ENCODE peak calls at places on chromosomes 11 and 22, in six cellular contexts. P is GM10248, M is choroid plexus epithelial cell, A is AG09309, G is AG04450, I is left ventricle myocardium inferior. F is an unnamed sample.
A peak's percentile ranks its signal among the peaks of the same experiment; 100 is the strongest.

GRCh38 chr11:97544401-97544800 is 1154.6 kb downstream of the JRKL start:
- DNase-seq in P (no peak), M (peak; percentile 69), A (no peak), G (no peak), I (no peak), F (no peak)

GRCh38 chr11:6637871-6638270 is 17.7 kb downstream of the DCHS1 start:
- DNase-seq in P (no peak), M (peak; percentile 87), A (peak; percentile 83), G (no peak), I (no peak), F (no peak)

GRCh38 chr11:131391161-131391560 is 20.7 kb downstream of the NTM start:
- DNase-seq in P (no peak), M (no peak), A (no peak), G (no peak), I (no peak), F (no peak)

GRCh38 chr22:38456841-38457699 is 2.1 kb upstream of the KCNJ4 start:
- DNase-seq in P (no peak), M (peak; percentile 75), A (no peak), G (no peak), I (no peak), F (no peak)

GRCh38 chr11:134270250-134270714 is 5.9 kb upstream of the GLB1L3 start:
- DNase-seq in P (no peak), M (peak; percentile 24), A (no peak), G (no peak), I (no peak), F (no peak)

GRCh38 chr22:45969414-45969799 is 7.6 kb downstream of the WNT7B start:
- DNase-seq in P (no peak), M (peak; percentile 19), A (no peak), G (no peak), I (no peak), F (no peak)

GRCh38 chr11:63838150-63838681 is 694 bp upstream of the MARK2 start:
- DNase-seq in P (no peak), M (no peak), A (no peak), G (no peak), I (no peak), F (peak; percentile 91)

GRCh38 chr22:23837496-23837859 is 1.3 kb downstream of the DERL3 start:
- DNase-seq in P (no peak), M (no peak), A (no peak), G (no peak), I (no peak), F (peak; percentile 80)

GRCh38 chr11:65040520-65041205 is 347 bp upstream of the SAC3D1 start:
- DNase-seq in P (peak; percentile 96), M (peak; percentile 94), A (peak; percentile 64), G (peak; percentile 83), I (peak; percentile 89), F (peak; percentile 97)

GRCh38 chr11:118610773-118611432 is 3.5 kb downstream of the PHLDB1 start:
- DNase-seq in P (peak; percentile 85), M (peak; percentile 77), A (no peak), G (no peak), I (peak; percentile 85), F (peak; percentile 95)

GRCh38 chr11:93285430-93285829 is 45.1 kb upstream of the DEUP1 start:
- DNase-seq in P (no peak), M (no peak), A (no peak), G (no peak), I (no peak), F (no peak)

GRCh38 chr11:77353131-77353530 is 51.6 kb upstream of the GDPD4 start:
- DNase-seq in P (no peak), M (no peak), A (no peak), G (no peak), I (no peak), F (no peak)

GRCh38 chr11:77346906-77347603 is 45.6 kb upstream of the GDPD4 start:
- DNase-seq in P (no peak), M (peak; percentile 69), A (peak; percentile 81), G (peak; percentile 72), I (no peak), F (no peak)

GRCh38 chr11:77351281-77351905 is 49.9 kb upstream of the GDPD4 start:
- DNase-seq in P (no peak), M (peak; percentile 23), A (no peak), G (no peak), I (no peak), F (no peak)

GRCh38 chr11:77345621-77346020 is 44.1 kb upstream of the GDPD4 start:
- DNase-seq in P (no peak), M (peak; percentile 23), A (peak; percentile 44), G (peak; percentile 61), I (no peak), F (no peak)

DNA sequence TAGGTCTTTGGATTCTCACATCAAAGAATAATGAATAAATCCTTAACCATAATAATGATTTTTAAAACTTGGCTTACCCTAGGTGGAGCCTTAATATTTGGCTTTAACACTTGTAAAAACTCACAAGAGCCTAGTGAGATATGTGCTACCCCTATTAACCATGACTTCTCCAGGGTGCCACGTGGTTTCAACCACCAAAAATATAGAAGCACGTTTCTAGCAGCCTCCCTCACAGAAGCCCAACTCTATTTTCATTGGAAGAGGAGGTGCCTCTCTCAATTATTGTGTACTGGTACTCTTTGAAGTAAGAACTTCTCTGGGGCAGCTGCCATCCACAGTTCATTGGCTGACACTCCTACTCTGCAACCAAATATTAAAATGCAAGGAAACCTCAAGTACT is 46.5 kb upstream of the GDPD4 start:
- DNase-seq in P (no peak), M (no peak), A (no peak), G (no peak), I (no peak), F (no peak)
- TF ChIP-seq CTCF in P (no peak), M (no peak), A (no peak), G (no peak), I (no peak), F (no peak)

DNA sequence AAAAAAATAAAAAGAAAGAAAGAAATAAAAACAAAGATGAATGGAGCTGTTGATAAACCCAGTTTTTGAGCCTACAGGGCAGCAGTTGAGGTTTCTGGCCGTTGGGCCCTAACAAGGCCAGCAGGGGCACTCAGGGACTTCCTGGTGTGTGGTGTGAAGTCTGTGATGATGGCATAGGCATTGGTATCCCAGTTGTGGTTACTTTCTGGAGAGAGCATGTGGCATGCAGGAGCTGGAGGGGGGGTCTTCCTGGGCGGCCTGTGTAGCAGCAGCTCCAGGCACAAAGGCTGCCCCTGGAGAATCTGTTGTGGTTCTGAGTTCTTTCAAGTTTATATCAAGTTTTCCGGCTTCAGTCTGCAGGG is 2.0 kb upstream of the TXNRD2 start:
- DNase-seq in P (peak; percentile 42), M (peak; percentile 83), A (peak; percentile 55), G (no peak), I (no peak), F (no peak)
- TF ChIP-seq CTCF in P (peak; percentile 10), M (peak; percentile 13), A (peak; percentile 19), G (peak; percentile 17), I (no peak), F (no peak)

DNA sequence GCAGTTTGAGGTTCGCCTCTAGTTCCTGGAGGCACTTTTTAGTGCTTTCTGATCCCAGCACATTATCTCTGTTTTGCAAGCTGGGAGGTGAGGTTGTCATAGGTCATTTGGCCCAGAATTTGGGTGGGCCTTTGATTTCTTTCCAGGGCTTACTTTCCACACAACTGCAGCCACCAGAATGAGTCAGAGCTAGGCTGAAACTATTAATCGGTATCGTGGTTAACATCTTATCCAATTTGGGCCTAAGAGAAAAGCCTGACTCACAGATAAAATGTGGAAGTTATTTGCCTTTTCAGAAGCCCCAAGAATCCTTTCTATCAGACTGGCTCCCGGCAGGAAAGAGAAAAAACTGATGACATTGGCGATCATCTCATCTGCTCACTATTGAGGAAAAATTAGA is 166.4 kb downstream of the KIRREL3 start:
- DNase-seq in P (no peak), M (no peak), A (peak; percentile 81), G (peak; percentile 56), I (no peak), F (no peak)
- TF ChIP-seq CTCF in P (no peak), M (no peak), A (no peak), G (no peak), I (no peak), F (no peak)

GRCh38 chr11:124069429-124070401 is 28.6 kb upstream of the OR10G7 start:
- DNase-seq in P (no peak), M (peak; percentile 77), A (peak; percentile 2), G (no peak), I (no peak), F (peak; percentile 87)

GRCh38 chr11:124068711-124069110 is 27.6 kb upstream of the OR10G7 start:
- DNase-seq in P (no peak), M (no peak), A (no peak), G (no peak), I (no peak), F (no peak)

GRCh38 chr11:124070906-124071621 is 29.9 kb upstream of the OR10G7 start:
- DNase-seq in P (peak; percentile 67), M (peak; percentile 93), A (peak; percentile 57), G (peak; percentile 67), I (peak; percentile 32), F (peak; percentile 82)

GRCh38 chr11:124072147-124072546 is 31.0 kb upstream of the OR10G7 start:
- DNase-seq in P (no peak), M (no peak), A (no peak), G (no peak), I (no peak), F (no peak)

GRCh38 chr11:124071622-124071948 is 30.5 kb upstream of the OR10G7 start:
- DNase-seq in P (no peak), M (no peak), A (no peak), G (no peak), I (no peak), F (no peak)
- TF ChIP-seq CTCF in P (no peak), M (no peak), A (no peak), G (no peak), I (peak; percentile 5), F (no peak)